ENCODE peak calls at places on chromosomes 3 and 15, in six cellular contexts. X is stimulated activated CD8-positive, alpha-beta memory T cell treated with anti-CD3 and anti-CD28 coated beads, Interleukin-15, amount 100 ng/mL, for 24 hours; P is stimulated activated CD4-positive, alpha-beta T cell treated with anti-CD3 and anti-CD28 coated beads, Interleukin-1b, Interleukin-23, amount 100 ng/mL, for 4 hours; U is ACHN; T is MV-4-11; J is amniotic epithelial cell. S is an unnamed sample.

GRCh38 chr3:48427630-48427962 is 2.3 kb downstream of the PLXNB1 start:
- DNase-seq in X (no peak), P (no peak), U (no peak), T (no peak), J (peak), S (no peak)

GRCh38 chr3:14143271-14143605 is 18.4 kb downstream of the TMEM43 start:
- DNase-seq in X (no peak), P (no peak), U (no peak), T (no peak), J (peak), S (no peak)

GRCh38 chr3:35335703-35336102 is 303.6 kb upstream of the ARPP21 start:
- DNase-seq in X (no peak), P (no peak), U (peak), T (peak), J (no peak), S (no peak)

GRCh38 chr3:155631323-155632019 is 113.4 kb downstream of the PLCH1 start:
- DNase-seq in X (no peak), P (no peak), U (no peak), T (no peak), J (peak), S (no peak)

GRCh38 chr3:183299976-183300375 is 46.9 kb downstream of the B3GNT5 start:
- DNase-seq in X (no peak), P (no peak), U (no peak), T (no peak), J (no peak), S (no peak)

GRCh38 chr3:169420429-169420828 is 243.1 kb downstream of the MECOM start:
- DNase-seq in X (no peak), P (no peak), U (no peak), T (peak), J (no peak), S (no peak)

GRCh38 chr15:45637552-45638033 is 2.8 kb downstream of the SQOR start:
- DNase-seq in X (no peak), P (peak), U (peak), T (peak), J (peak), S (peak)

GRCh38 chr15:67091073-67091965 is 25.9 kb downstream of the SMAD3 start:
- DNase-seq in X (no peak), P (no peak), U (peak), T (peak), J (peak), S (no peak)

GRCh38 chr3:194572131-194572789 is 61.0 kb downstream of the TMEM44 start:
- DNase-seq in X (no peak), P (no peak), U (peak), T (no peak), J (peak), S (no peak)

S was measured in activated naive CD4-positive, alpha-beta T cell.